ENCODE peak calls at places on chromosome 11, in eight cellular contexts. P is AG10803, F is KBM-7, K is upper lobe of right lung, Y is LHCN-M2, U is GM03348, D is cardiac muscle cell, E is iris pigment epithelial cell. W is an unnamed sample.

GRCh38 chr11:47923667-47924066 is 56.7 kb upstream of the PTPRJ start:
- DNase-seq in P (peak; percentile 59), F (no peak), K (no peak), Y (no peak), U (peak; percentile 31), D (peak; percentile 42), E (no peak), W (peak; percentile 46)

GRCh38 chr11:10317281-10317755 is 12.4 kb downstream of the ADM start:
- DNase-seq in P (no peak), F (no peak), K (no peak), Y (no peak), U (no peak), D (no peak), E (no peak), W (no peak)

GRCh38 chr11:77842451-77843121 is 21.6 kb downstream of the AAMDC start:
- DNase-seq in P (peak; percentile 6), F (no peak), K (no peak), Y (peak; percentile 18), U (peak; percentile 11), D (no peak), E (peak; percentile 69), W (no peak)

GRCh38 chr11:19766206-19766605 is 53.6 kb downstream of the NAV2 start:
- DNase-seq in P (no peak), F (no peak), K (no peak), Y (peak; percentile 29), U (peak; percentile 29), D (peak; percentile 53), E (peak; percentile 39), W (peak; percentile 16)

GRCh38 chr11:30800904-30801303 is 214.8 kb upstream of the MPPED2 start:
- DNase-seq in P (no peak), F (no peak), K (no peak), Y (no peak), U (no peak), D (no peak), E (no peak), W (no peak)

GRCh38 chr11:130726234-130726559 is 190.1 kb downstream of the SNX19 start:
- DNase-seq in P (peak; percentile 50), F (no peak), K (no peak), Y (no peak), U (peak; percentile 51), D (no peak), E (peak; percentile 39), W (no peak)

GRCh38 chr11:17516551-17517150 is 27.6 kb downstream of the USH1C start:
- DNase-seq in P (no peak), F (no peak), K (no peak), Y (no peak), U (no peak), D (no peak), E (no peak), W (no peak)

GRCh38 chr11:8262552-8263108 is 1.0 kb downstream of the LMO1 start:
- DNase-seq in P (peak; percentile 44), F (peak; percentile 47), K (peak; percentile 71), Y (peak; percentile 17), U (peak; percentile 83), D (peak; percentile 90), E (peak; percentile 76), W (no peak)

GRCh38 chr11:128201801-128202200 is 385.6 kb downstream of the ETS1 start:
- DNase-seq in P (no peak), F (no peak), K (no peak), Y (peak; percentile 49), U (no peak), D (no peak), E (no peak), W (no peak)

GRCh38 chr11:134277176-134278001 is 1.2 kb downstream of the GLB1L3 start:
- DNase-seq in P (no peak), F (no peak), K (no peak), Y (no peak), U (no peak), D (no peak), E (no peak), W (no peak)

GRCh38 chr11:2792376-2793250 is 92.8 kb upstream of the KCNQ1OT1 start:
- DNase-seq in P (no peak), F (no peak), K (peak; percentile 64), Y (no peak), U (no peak), D (no peak), E (no peak), W (no peak)

GRCh38 chr11:70437111-70437784 is 38.9 kb downstream of the CTTN start:
- DNase-seq in P (no peak), F (no peak), K (no peak), Y (no peak), U (no peak), D (no peak), E (no peak), W (no peak)

GRCh38 chr11:45347343-45347742 is 61.2 kb upstream of the SYT13 start:
- DNase-seq in P (no peak), F (no peak), K (no peak), Y (no peak), U (no peak), D (peak; percentile 63), E (no peak), W (no peak)

GRCh38 chr11:20388096-20389055 is 860 bp downstream of the PRMT3 start:
- DNase-seq in P (peak; percentile 25), F (peak; percentile 63), K (no peak), Y (peak; percentile 3), U (peak; percentile 12), D (peak; percentile 22), E (peak; percentile 9), W (no peak)

GRCh38 chr11:110599207-110599606 is 113.0 kb downstream of the ARHGAP20 start:
- DNase-seq in P (no peak), F (no peak), K (no peak), Y (no peak), U (no peak), D (no peak), E (no peak), W (no peak)

GRCh38 chr11:102010776-102011500 is 36.3 kb upstream of the CFAP300 start:
- DNase-seq in P (peak; percentile 91), F (no peak), K (peak; percentile 85), Y (peak; percentile 94), U (peak; percentile 95), D (peak; percentile 68), E (peak; percentile 89), W (peak; percentile 74)

GRCh38 chr11:74462009-74462408 is 5.3 kb downstream of the KCNE3 start:
- DNase-seq in P (peak; percentile 57), F (peak; percentile 67), K (peak; percentile 91), Y (peak; percentile 25), U (peak; percentile 63), D (no peak), E (peak; percentile 62), W (no peak)

GRCh38 chr11:18697581-18697980 is 998 bp upstream of the TMEM86A start:
- DNase-seq in P (no peak), F (no peak), K (no peak), Y (no peak), U (no peak), D (no peak), E (no peak), W (no peak)

GRCh38 chr11:15942936-15943335 is 413.4 kb downstream of the SOX6 start:
- DNase-seq in P (no peak), F (no peak), K (no peak), Y (no peak), U (no peak), D (no peak), E (no peak), W (no peak)

GRCh38 chr11:35031869-35032268 is 107.1 kb upstream of the CD44 start:
- DNase-seq in P (no peak), F (no peak), K (no peak), Y (peak; percentile 37), U (no peak), D (no peak), E (peak; percentile 59), W (peak; percentile 94)

GRCh38 chr11:13114566-13115465 is 105.7 kb downstream of the RASSF10 start:
- DNase-seq in P (no peak), F (peak; percentile 27), K (no peak), Y (no peak), U (no peak), D (peak; percentile 49), E (no peak), W (no peak)